ENCODE peak calls at places on chromosome 2, in six cellular contexts. M is A549, H is H1, G is WTC11, L is HepG2, F is K562. A is an unnamed sample.

GRCh38 chr2:104412384-104412783 is 441.5 kb upstream of the POU3F3 start:
- DNase-seq in M (peak), H (peak), G (peak), L (peak), F (peak), A (no peak)

GRCh38 chr2:218395826-218396687 is 3.6 kb upstream of the CTDSP1 start:
- DNase-seq in M (peak), H (peak), G (peak), L (peak), F (peak), A (peak)

GRCh38 chr2:238987352-238987981 is 139.6 kb downstream of the TWIST2 start:
- DNase-seq in M (no peak), H (no peak), G (no peak), L (no peak), F (no peak), A (no peak)

GRCh38 chr2:108536133-108536780 is 2.0 kb downstream of the LIMS1 start:
- DNase-seq in M (peak), H (no peak), G (no peak), L (peak), F (peak), A (no peak)

GRCh38 chr2:237242091-237242536 is 156.4 kb downstream of the COPS8 start:
- DNase-seq in M (no peak), H (no peak), G (no peak), L (no peak), F (no peak), A (no peak)

GRCh38 chr2:8986327-8986976 is 17.0 kb downstream of the MBOAT2 start:
- DNase-seq in M (peak), H (peak), G (peak), L (peak), F (peak), A (no peak)

GRCh38 chr2:65279756-65280155 is 52.1 kb downstream of the ACTR2 start:
- DNase-seq in M (no peak), H (no peak), G (no peak), L (no peak), F (no peak), A (no peak)

GRCh38 chr2:158719411-158719810 is 75.7 kb upstream of the DAPL1 start:
- DNase-seq in M (no peak), H (no peak), G (no peak), L (no peak), F (no peak), A (no peak)

GRCh38 chr2:36329746-36330145 is 25.8 kb upstream of the CRIM1 start:
- DNase-seq in M (peak), H (no peak), G (no peak), L (peak), F (no peak), A (peak)

GRCh38 chr2:84908948-84909713 is 3.7 kb downstream of the TMSB10 start:
- DNase-seq in M (no peak), H (no peak), G (no peak), L (no peak), F (no peak), A (no peak)

GRCh38 chr2:140994856-140995255 is 1136.0 kb downstream of the LRP1B start:
- DNase-seq in M (no peak), H (no peak), G (no peak), L (no peak), F (no peak), A (no peak)

GRCh38 chr2:140988597-140988996 is 1142.2 kb downstream of the LRP1B start:
- DNase-seq in M (no peak), H (no peak), G (no peak), L (no peak), F (no peak), A (peak)

GRCh38 chr2:140986456-140986855 is 1144.4 kb downstream of the LRP1B start:
- DNase-seq in M (no peak), H (no peak), G (no peak), L (no peak), F (no peak), A (no peak)

DNA sequence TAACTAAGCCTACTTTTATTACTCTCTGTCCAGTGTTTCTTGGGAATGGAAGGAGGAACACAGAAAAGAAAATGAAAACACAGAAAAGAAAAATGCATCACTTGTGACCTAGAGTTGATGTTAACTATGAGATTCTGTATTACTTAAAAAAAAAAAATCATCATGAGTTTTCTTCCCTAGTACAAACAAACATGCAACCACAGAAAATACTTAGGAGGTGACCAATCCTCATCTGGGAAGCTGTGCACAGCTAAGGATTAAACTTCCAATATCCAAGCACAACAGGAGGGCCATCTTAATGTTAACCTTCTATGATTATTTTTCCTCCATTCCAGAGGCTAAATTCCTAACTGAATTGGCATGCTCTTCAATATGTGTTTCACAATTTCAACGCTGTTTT is 1140.4 kb downstream of the LRP1B start:
- DNase-seq in M (peak), H (no peak), G (no peak), L (no peak), F (no peak), A (no peak)
- TF ChIP-seq JUN in M (no peak), H (no peak), G (no peak), L (no peak), F (no peak), A (no peak)

DNA sequence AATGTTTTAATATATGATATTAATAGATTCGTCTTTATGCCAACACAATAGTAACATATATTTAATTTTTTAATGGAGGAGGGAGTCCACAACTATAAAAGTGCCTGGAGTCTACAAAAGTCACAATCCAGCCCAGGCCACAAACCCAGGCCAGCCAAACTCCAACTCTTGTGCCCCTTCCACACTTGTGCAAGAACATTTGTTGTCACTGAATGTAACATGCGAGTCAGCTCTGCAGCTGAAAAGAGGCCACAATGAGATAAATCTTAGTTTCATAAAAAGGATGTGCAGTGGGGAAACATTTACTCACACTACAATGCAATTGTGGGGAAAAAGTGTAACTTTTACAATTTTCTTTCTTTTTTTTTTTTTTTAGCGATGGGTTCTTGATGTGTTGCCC is 110.8 kb downstream of the MCFD2 start:
- DNase-seq in M (no peak), H (no peak), G (no peak), L (no peak), F (no peak), A (no peak)
- TF ChIP-seq JUN in M (no peak), H (no peak), G (no peak), L (no peak), F (no peak), A (no peak)

GRCh38 chr2:177466337-177467195 is 74.0 kb downstream of the AGPS start:
- DNase-seq in M (no peak), H (no peak), G (peak), L (no peak), F (no peak), A (no peak)

GRCh38 chr2:177460973-177461585 is 68.5 kb downstream of the AGPS start:
- DNase-seq in M (no peak), H (no peak), G (no peak), L (no peak), F (no peak), A (no peak)

GRCh38 chr2:177467646-177468045 is 75.1 kb downstream of the AGPS start:
- DNase-seq in M (no peak), H (no peak), G (no peak), L (no peak), F (no peak), A (peak)

GRCh38 chr2:177465400-177466138 is 73.0 kb downstream of the AGPS start:
- DNase-seq in M (no peak), H (no peak), G (no peak), L (no peak), F (no peak), A (no peak)

DNA sequence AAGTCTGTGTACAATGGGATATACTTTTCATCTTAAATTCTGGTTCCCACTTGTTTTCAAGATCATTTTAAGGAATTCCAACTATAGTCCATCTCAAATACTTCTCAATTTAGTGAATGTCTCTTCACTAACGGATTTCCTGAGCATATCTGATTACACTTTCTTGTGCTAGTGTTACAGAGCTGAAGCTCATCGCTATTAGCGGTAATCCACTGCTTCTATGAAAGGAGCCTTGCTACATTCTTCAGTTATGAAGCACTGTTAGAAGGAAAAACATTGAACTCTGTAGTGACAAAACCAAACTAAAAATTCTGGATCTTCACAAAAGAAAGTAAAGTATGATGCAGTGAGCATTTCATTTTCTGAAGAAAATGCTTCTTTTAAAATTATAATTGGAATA is 72.0 kb downstream of the AGPS start:
- DNase-seq in M (no peak), H (no peak), G (no peak), L (no peak), F (no peak), A (no peak)
- TF ChIP-seq JUN in M (no peak), H (no peak), G (no peak), L (no peak), F (no peak), A (no peak)

GRCh38 chr2:127859712-127860085 is 1.7 kb upstream of the POLR2D start:
- DNase-seq in M (no peak), H (peak), G (peak), L (peak), F (peak), A (no peak)
- TF ChIP-seq JUN in M (no peak), H (no peak), G (no peak), L (no peak), F (no peak), A (no peak)

GRCh38 chr2:127225186-127225960 is 5.3 kb upstream of the CYP27C1 start:
- DNase-seq in M (no peak), H (no peak), G (no peak), L (no peak), F (no peak), A (no peak)
- TF ChIP-seq JUN in M (no peak), H (no peak), G (no peak), L (no peak), F (no peak), A (no peak)

A was measured in endothelial cell of umbilical vein.